ENCODE peak calls at places on chromosomes 3 and 15, in five cellular contexts. T is H1, F is sigmoid colon, E is HepG2, G is transverse colon. O is an unnamed sample.

GRCh38 chr15:96329403-96329981 is 1.0 kb upstream of the NR2F2 start:
- DNase-seq in T (no peak), F (no peak), E (no peak), G (no peak), O (no peak)

GRCh38 chr3:32469151-32469874 is 33.3 kb downstream of the CMTM6 start:
- DNase-seq in T (no peak), F (no peak), E (no peak), G (no peak), O (no peak)

GRCh38 chr3:150495563-150496168 is 50.6 kb downstream of the SERP1 start:
- DNase-seq in T (no peak), F (no peak), E (peak; percentile 32), G (no peak), O (no peak)

GRCh38 chr3:16550676-16551341 is 37.3 kb upstream of the RFTN1 start:
- DNase-seq in T (peak; percentile 87), F (peak; percentile 79), E (peak; percentile 76), G (peak; percentile 64), O (peak; percentile 84)

GRCh38 chr3:133849346-133849745 is 43.7 kb downstream of the SRPRB start:
- DNase-seq in T (no peak), F (no peak), E (no peak), G (no peak), O (no peak)

GRCh38 chr3:33426630-33427341 is 13.4 kb downstream of the UBP1 start:
- DNase-seq in T (no peak), F (no peak), E (no peak), G (peak; percentile 75), O (no peak)

GRCh38 chr3:34919025-34919424 is 720.3 kb upstream of the ARPP21 start:
- DNase-seq in T (no peak), F (no peak), E (no peak), G (no peak), O (no peak)

GRCh38 chr15:62775932-62776331 is 266.6 kb upstream of the TPM1 start:
- DNase-seq in T (no peak), F (no peak), E (no peak), G (no peak), O (no peak)

GRCh38 chr15:76169013-76169412 is 109.2 kb downstream of the TMEM266 start:
- DNase-seq in T (no peak), F (no peak), E (no peak), G (no peak), O (no peak)

GRCh38 chr3:54123538-54124196 is 1.3 kb downstream of the CACNA2D3 start:
- DNase-seq in T (no peak), F (no peak), E (no peak), G (no peak), O (no peak)

DNA sequence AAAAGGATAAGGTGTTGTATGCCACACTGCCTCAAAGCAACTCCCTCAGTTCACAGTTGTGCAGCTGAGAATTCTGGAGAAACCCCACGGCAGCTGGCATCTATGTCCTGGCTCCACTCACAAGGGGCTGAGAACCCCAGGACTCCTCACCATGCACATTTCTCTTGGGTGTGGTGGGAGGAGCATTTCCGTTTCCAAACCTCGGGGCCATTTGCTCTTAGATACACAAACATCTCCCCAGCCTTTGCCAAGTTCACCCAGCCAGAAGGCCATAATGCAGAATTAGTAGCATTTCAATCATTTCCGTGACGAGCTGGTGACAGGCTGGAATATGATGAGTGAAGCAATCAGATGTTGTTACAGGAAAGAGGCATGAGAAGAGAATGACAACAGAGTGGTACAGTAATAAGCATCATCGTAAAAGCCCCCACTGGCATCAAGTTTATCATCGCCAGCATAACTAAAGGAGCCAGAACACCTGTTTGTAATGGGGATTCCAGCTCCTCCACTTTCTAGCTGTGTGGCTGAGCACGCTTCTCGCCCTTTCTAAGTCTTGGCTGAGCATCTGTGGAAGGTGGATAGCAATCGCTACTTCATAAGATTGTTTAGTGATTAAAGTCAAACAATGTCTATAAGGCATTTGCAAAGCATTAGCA is 82.0 kb downstream of the LIPC start:
- DNase-seq in T (no peak), F (no peak), E (no peak), G (no peak), O (no peak)
- TF ChIP-seq EP300 in T (no peak), F (no peak), E (no peak), G (no peak), O (no peak)

GRCh38 chr3:71433631-71434030 is 149.9 kb downstream of the FOXP1 start:
- DNase-seq in T (no peak), F (no peak), E (no peak), G (no peak), O (no peak)

GRCh38 chr3:71428841-71429609 is 154.5 kb downstream of the FOXP1 start:
- DNase-seq in T (no peak), F (peak; percentile 68), E (no peak), G (peak; percentile 36), O (no peak)

GRCh38 chr3:71429610-71429988 is 153.9 kb downstream of the FOXP1 start:
- DNase-seq in T (no peak), F (no peak), E (no peak), G (no peak), O (no peak)

GRCh38 chr3:71430941-71431552 is 152.5 kb downstream of the FOXP1 start:
- DNase-seq in T (no peak), F (no peak), E (no peak), G (no peak), O (no peak)

GRCh38 chr3:71432044-71432970 is 151.2 kb downstream of the FOXP1 start:
- DNase-seq in T (no peak), F (no peak), E (no peak), G (no peak), O (no peak)
- TF ChIP-seq POLR2AphosphoS5 in T (no peak), F (no peak), E (no peak), G (no peak), O (no peak)

DNA sequence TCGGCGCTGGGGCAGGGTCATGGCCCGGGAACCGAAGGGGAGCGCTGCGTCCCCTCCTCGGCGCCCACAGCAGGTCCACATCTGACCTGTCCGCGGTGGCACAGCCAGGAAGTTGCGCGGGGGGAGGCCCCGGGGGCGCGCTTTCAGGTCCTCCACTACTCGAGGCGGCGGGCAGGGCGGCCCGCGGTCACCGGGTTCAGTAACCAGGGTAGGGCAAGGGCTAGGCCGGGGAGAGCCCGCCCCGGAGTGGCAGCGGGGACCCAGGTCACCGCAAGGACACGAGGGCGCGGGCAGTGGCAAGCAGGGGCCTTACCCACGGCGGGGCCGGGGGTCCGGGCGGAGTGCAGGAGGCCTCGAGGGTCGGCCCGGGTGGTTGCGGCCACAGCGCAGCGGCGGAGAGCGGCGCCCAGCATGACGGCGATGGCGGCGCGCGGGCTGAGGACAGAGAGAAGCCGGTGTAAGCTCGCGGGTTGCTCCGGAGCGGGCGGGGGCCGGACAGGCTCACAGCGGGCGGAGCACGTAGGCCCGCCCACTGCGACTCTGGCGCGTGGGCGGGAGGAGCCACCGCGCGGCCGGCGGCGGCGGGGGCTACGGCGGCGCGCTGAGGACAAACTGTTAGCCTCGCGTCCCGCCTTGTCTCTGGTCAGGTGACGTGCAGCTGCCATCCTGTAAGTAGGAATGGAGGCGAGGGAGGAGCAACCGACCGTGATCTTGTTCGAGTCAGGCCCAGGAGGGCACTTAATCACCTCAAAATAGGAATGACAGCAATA is at the start of gene COX5A:
- DNase-seq in T (peak; percentile 90), F (peak; percentile 97), E (peak; percentile 85), G (peak; percentile 94), O (peak; percentile 97)
- TF ChIP-seq POLR2A in T (peak; percentile 73), F (no peak), E (peak; percentile 79), G (peak; percentile 96), O (peak; percentile 67)

GRCh38 chr3:40878464-40878905 is 320.8 kb upstream of the CTNNB1 start:
- DNase-seq in T (no peak), F (no peak), E (no peak), G (no peak), O (no peak)
- TF ChIP-seq EP300 in T (no peak), F (no peak), E (no peak), G (no peak), O (no peak)

GRCh38 chr3:137041251-137041650 is 83.5 kb downstream of the IL20RB start:
- DNase-seq in T (no peak), F (no peak), E (no peak), G (no peak), O (no peak)

GRCh38 chr3:137046746-137047145 is 89.0 kb downstream of the IL20RB start:
- DNase-seq in T (no peak), F (no peak), E (no peak), G (no peak), O (no peak)

GRCh38 chr3:137050281-137050680 is 92.5 kb downstream of the IL20RB start:
- DNase-seq in T (no peak), F (no peak), E (no peak), G (no peak), O (no peak)

GRCh38 chr3:137052298-137052697 is 94.5 kb downstream of the IL20RB start:
- DNase-seq in T (no peak), F (no peak), E (no peak), G (no peak), O (no peak)

DNA sequence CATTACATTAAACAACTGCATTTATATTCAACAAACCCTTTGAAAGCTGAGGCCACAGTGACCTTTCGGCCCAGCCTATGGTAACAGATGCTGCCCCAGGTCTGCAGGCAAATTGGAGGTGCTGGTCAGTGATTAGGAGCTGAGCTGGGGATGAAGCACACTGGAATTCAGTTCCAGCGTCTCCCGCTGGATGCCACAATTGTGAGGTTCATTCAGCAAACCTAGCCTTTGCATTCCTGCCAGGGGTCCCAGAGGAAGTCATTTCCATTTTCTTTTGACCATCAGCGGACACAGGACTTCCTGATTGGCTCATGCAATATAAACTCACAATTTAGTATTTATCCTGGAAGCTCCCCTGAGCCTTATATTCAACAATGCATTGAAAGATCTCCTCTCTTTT is 89.5 kb downstream of the IL20RB start:
- DNase-seq in T (no peak), F (no peak), E (no peak), G (no peak), O (no peak)
- TF ChIP-seq POLR2AphosphoS5 in T (no peak), F (no peak), E (no peak), G (no peak), O (no peak)

GRCh38 chr3:9249273-9250192 is at the start of gene SRGAP3:
- DNase-seq in T (peak; percentile 87), F (peak; percentile 92), E (peak; percentile 91), G (peak; percentile 92), O (peak; percentile 88)
- TF ChIP-seq POLR2A in T (peak; percentile 54), F (peak; percentile 31), E (no peak), G (no peak), O (no peak)

DNA sequence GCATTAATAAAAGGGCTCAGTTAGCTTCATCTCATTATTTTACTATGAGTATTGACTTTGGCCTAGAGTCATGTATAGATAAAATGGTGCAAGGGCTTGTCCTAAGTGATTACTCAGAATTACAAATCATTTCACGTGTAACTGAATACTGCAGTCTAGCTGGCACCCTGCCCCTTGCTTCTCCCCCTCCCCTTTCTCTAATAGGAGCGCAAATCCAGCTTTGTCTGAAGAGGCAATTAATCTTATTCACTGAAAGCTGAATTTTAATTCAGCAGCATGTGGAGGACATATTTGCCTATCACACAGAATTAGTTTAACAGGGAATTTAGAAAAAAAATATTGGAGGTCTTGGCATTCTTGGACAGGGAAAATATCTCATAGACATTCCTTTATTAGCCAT is 412.1 kb upstream of the DPH6 start:
- DNase-seq in T (no peak), F (no peak), E (no peak), G (no peak), O (no peak)
- TF ChIP-seq EP300 in T (no peak), F (no peak), E (no peak), G (no peak), O (no peak)